ENCODE peak calls at places on chromosome 19, in five cellular contexts. D is Calu3; B is A172; S is stimulated activated CD4-positive, alpha-beta T cell treated with anti-CD3 and anti-CD28 coated beads, Interleukin-15, amount 100 ng/mL, for 24 hours; L is EH. X is an unnamed sample.

GRCh38 chr19:16051254-16052025 is 24.9 kb upstream of the TPM4 start:
- DNase-seq in D (no peak), S (peak; percentile 58), L (peak; percentile 50), B (no peak), X (no peak)

GRCh38 chr19:16737909-16738308 is 18.3 kb downstream of the NWD1 start:
- DNase-seq in B (no peak), S (no peak), L (no peak), D (no peak), X (no peak)

GRCh38 chr19:12730054-12730453 is 4.4 kb downstream of the TRIR start:
- DNase-seq in B (no peak), D (no peak), S (no peak), L (no peak), X (no peak)

GRCh38 chr19:10389863-10390262 is 9.5 kb upstream of the TYK2 start:
- DNase-seq in B (no peak), D (no peak), S (peak; percentile 41), L (peak; percentile 32), X (no peak)

GRCh38 chr19:36081894-36082293 is 27.2 kb downstream of the WDR62 start:
- DNase-seq in D (no peak), L (no peak), B (no peak), S (no peak), X (no peak)

GRCh38 chr19:15248106-15248505 is 15.9 kb upstream of the EPHX3 start:
- DNase-seq in B (no peak), S (no peak), D (no peak), L (peak; percentile 88), X (no peak)

GRCh38 chr19:39816287-39817048 is 17.5 kb downstream of the DYRK1B start:
- DNase-seq in B (no peak), L (no peak), D (no peak), S (no peak), X (no peak)

GRCh38 chr19:11692127-11692790 is 46.5 kb downstream of the ZNF823 start:
- DNase-seq in L (no peak), D (no peak), S (no peak), B (no peak), X (no peak)

GRCh38 chr19:35341565-35342225 is 6.0 kb upstream of the FFAR1 start:
- DNase-seq in D (no peak), L (no peak), B (no peak), S (no peak), X (no peak)

GRCh38 chr19:17624314-17624991 is 63.7 kb downstream of the UNC13A start:
- DNase-seq in S (no peak), D (no peak), L (no peak), B (no peak), X (no peak)

GRCh38 chr19:19109601-19110000 is 28.7 kb downstream of the TMEM161A start:
- DNase-seq in S (no peak), B (no peak), L (peak; percentile 48), D (no peak), X (peak; percentile 42)

GRCh38 chr19:35375505-35376307 is 4.8 kb downstream of the GPR42 start:
- DNase-seq in S (no peak), D (no peak), B (no peak), L (no peak), X (no peak)

GRCh38 chr19:3178973-3179738 is 587 bp downstream of the S1PR4 start:
- DNase-seq in B (no peak), S (peak; percentile 59), L (no peak), D (no peak), X (no peak)

GRCh38 chr19:56309511-56310185 is 5.0 kb downstream of the ZSCAN5A start:
- DNase-seq in L (peak; percentile 31), B (peak; percentile 26), S (peak; percentile 71), D (peak; percentile 73), X (peak; percentile 44)

GRCh38 chr19:18593367-18594095 is 4.9 kb downstream of the REX1BD start:
- DNase-seq in D (no peak), L (no peak), S (no peak), B (no peak), X (no peak)

GRCh38 chr19:19004144-19004543 is 29.2 kb downstream of the SUGP2 start:
- DNase-seq in L (no peak), D (no peak), S (no peak), B (no peak), X (no peak)

GRCh38 chr19:33781996-33782395 is 14.7 kb upstream of the KCTD15 start:
- DNase-seq in D (no peak), S (no peak), B (no peak), L (peak; percentile 39), X (no peak)